ENCODE peak calls at places on chromosome 4, in six cellular contexts. A, R, V, E, T and G are unnamed samples.
A peak's percentile ranks its signal among the peaks of the same experiment; 100 is the strongest.

GRCh38 chr4:141155586-141155985 is 22.3 kb upstream of the RNF150 start:
- DNase-seq in A (no peak), R (no peak), V (no peak), E (peak; percentile 17), T (no peak), G (no peak)

GRCh38 chr4:1683903-1684755 is at the start of gene FAM53A:
- DNase-seq in A (peak; percentile 47), R (peak; percentile 96), V (peak; percentile 100), E (peak; percentile 87), T (peak; percentile 83), G (peak; percentile 91)

GRCh38 chr4:158814207-158814606 is 45.4 kb downstream of the FNIP2 start:
- DNase-seq in A (no peak), R (no peak), V (no peak), E (no peak), T (no peak), G (no peak)

GRCh38 chr4:84286048-84286447 is 213.0 kb downstream of the NKX6-1 start:
- DNase-seq in A (no peak), R (no peak), V (no peak), E (no peak), T (no peak), G (no peak)

GRCh38 chr4:174437324-174437723 is 85.0 kb downstream of the HPGD start:
- DNase-seq in A (no peak), R (no peak), V (no peak), E (peak; percentile 88), T (peak; percentile 33), G (peak; percentile 13)

GRCh38 chr4:16467061-16467460 is 240.8 kb upstream of the TAPT1 start:
- DNase-seq in A (no peak), R (no peak), V (no peak), E (no peak), T (no peak), G (no peak)

GRCh38 chr4:133452669-133453068 is 303.6 kb downstream of the PCDH10 start:
- DNase-seq in A (no peak), R (no peak), V (no peak), E (no peak), T (no peak), G (peak; percentile 1)

GRCh38 chr4:75696036-75696435 is 22.8 kb upstream of the G3BP2 start:
- DNase-seq in A (no peak), R (no peak), V (no peak), E (no peak), T (no peak), G (no peak)

GRCh38 chr4:169205146-169205806 is 65.5 kb downstream of the SH3RF1 start:
- DNase-seq in A (no peak), R (no peak), V (no peak), E (no peak), T (no peak), G (no peak)

GRCh38 chr4:165151734-165152133 is 39.1 kb upstream of the TMEM192 start:
- DNase-seq in A (no peak), R (no peak), V (no peak), E (no peak), T (no peak), G (no peak)

GRCh38 chr4:181737744-181738143 is 505.5 kb upstream of the TENM3 start:
- DNase-seq in A (no peak), R (no peak), V (no peak), E (no peak), T (no peak), G (no peak)

GRCh38 chr4:139146926-139147547 is 30.0 kb downstream of the ELF2 start:
- DNase-seq in A (no peak), R (no peak), V (no peak), E (no peak), T (no peak), G (no peak)

GRCh38 chr4:184536881-184537248 is 62.5 kb upstream of the IRF2 start:
- DNase-seq in A (no peak), R (no peak), V (no peak), E (peak; percentile 25), T (no peak), G (peak; percentile 15)

GRCh38 chr4:103904126-103904525 is 184.3 kb upstream of the TACR3 start:
- DNase-seq in A (no peak), R (no peak), V (no peak), E (no peak), T (no peak), G (no peak)

GRCh38 chr4:2458546-2459491 is 10.1 kb upstream of the RNF4 start:
- DNase-seq in A (no peak), R (no peak), V (peak; percentile 70), E (no peak), T (no peak), G (no peak)

GRCh38 chr4:87995435-87995834 is 12.0 kb upstream of the PKD2 start:
- DNase-seq in A (no peak), R (no peak), V (no peak), E (no peak), T (no peak), G (no peak)

GRCh38 chr4:150952167-150952845 is 62.8 kb downstream of the LRBA start:
- DNase-seq in A (no peak), R (no peak), V (no peak), E (no peak), T (no peak), G (no peak)

GRCh38 chr4:162017863-162018262 is 145.9 kb downstream of the FSTL5 start:
- DNase-seq in A (no peak), R (no peak), V (no peak), E (no peak), T (no peak), G (no peak)

GRCh38 chr4:123588631-123589223 is 192.1 kb downstream of the SPRY1 start:
- DNase-seq in A (no peak), R (no peak), V (no peak), E (no peak), T (peak; percentile 26), G (peak; percentile 36)

GRCh38 chr4:150510176-150510875 is 71.6 kb upstream of the MAB21L2 start:
- DNase-seq in A (no peak), R (no peak), V (no peak), E (peak; percentile 92), T (peak; percentile 66), G (peak; percentile 94)

GRCh38 chr4:162715401-162715800 is 451.3 kb downstream of the NAF1 start:
- DNase-seq in A (no peak), R (no peak), V (no peak), E (no peak), T (no peak), G (no peak)

GRCh38 chr4:83115000-83115399 is 471 bp upstream of the PLAC8 start:
- DNase-seq in A (no peak), R (no peak), V (no peak), E (peak; percentile 74), T (peak; percentile 51), G (peak; percentile 59)

GRCh38 chr4:825063-825968 is 613 bp downstream of the CPLX1 start:
- DNase-seq in A (no peak), R (peak; percentile 50), V (peak; percentile 87), E (peak; percentile 16), T (peak; percentile 7), G (no peak)

GRCh38 chr4:28832445-28832844 is 1887.7 kb upstream of the PCDH7 start:
- DNase-seq in A (no peak), R (no peak), V (no peak), E (no peak), T (no peak), G (no peak)

GRCh38 chr4:137819964-137820383 is 287.7 kb upstream of the PCDH18 start:
- DNase-seq in A (no peak), R (no peak), V (no peak), E (peak; percentile 83), T (peak; percentile 45), G (peak; percentile 78)

GRCh38 chr4:79540143-79540542 is 132.1 kb upstream of the GK2 start:
- DNase-seq in A (no peak), R (no peak), V (no peak), E (no peak), T (no peak), G (no peak)

GRCh38 chr4:172680701-172681100 is 487.9 kb upstream of the GALNT7 start:
- DNase-seq in A (no peak), R (no peak), V (no peak), E (peak; percentile 26), T (no peak), G (no peak)
- H3K4me3 ChIP-seq in A (no peak overlapping the region), R (no peak overlapping the region), V (no peak overlapping the region), E (no peak overlapping the region), T (no peak overlapping the region), G (no peak overlapping the region)

DNA sequence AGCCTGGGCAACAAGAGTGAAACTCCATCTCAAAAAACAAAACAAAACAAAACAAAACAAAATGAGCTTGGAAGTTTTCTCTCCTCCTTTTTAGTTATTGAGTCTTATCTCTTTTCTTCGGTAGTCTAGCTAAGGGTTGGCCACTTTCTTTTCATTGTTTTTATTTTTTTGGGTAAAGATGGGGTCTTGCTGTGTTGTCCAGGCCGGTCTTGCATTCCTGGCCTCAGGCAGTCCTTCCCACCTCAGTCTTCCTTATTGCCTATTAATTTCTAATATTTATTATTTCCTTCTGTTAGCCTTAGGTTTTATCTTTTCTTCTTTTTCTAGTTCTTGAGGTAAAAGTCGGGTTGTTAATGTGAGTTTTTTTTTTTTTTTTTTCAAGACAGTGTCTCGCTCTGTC is 16.4 kb downstream of the METAP1 start:
- DNase-seq in A (no peak), R (no peak), V (no peak), E (no peak), T (no peak), G (no peak)
- H3K4me3 ChIP-seq in A (no peak overlapping the region), R (no peak overlapping the region), V (no peak overlapping the region), E (no peak overlapping the region), T (no peak overlapping the region), G (no peak overlapping the region)

DNA sequence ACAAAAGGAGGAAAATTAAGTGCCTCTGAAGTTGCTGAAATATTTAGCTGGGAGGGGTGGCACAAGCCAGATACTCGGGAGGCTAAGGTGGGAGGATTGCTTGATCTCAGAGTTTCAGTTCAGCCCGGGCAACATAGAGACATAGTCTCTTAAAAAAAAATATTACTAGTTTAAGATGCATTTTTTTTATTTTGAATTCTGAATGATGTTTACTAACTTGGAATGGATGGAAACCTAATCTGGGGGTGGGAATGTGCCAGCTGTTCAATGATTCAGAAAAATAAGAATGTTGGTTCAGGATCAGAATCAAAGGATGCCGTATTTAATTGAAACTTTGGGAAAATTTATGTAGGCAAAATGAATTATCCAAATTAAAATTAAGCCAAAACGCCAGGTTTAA is 167.2 kb upstream of the ANK2 start:
- DNase-seq in A (no peak), R (no peak), V (no peak), E (no peak), T (no peak), G (no peak)
- H3K4me3 ChIP-seq in A (no peak overlapping the region), R (no peak overlapping the region), V (no peak overlapping the region), E (no peak overlapping the region), T (no peak overlapping the region), G (no peak overlapping the region)

GRCh38 chr4:152052431-152053057 is 291.7 kb upstream of the GATB start:
- DNase-seq in A (no peak), R (no peak), V (no peak), E (peak; percentile 61), T (no peak), G (peak; percentile 14)
- H3K4me3 ChIP-seq in A (no peak overlapping the region), R (no peak overlapping the region), V (no peak overlapping the region), E (no peak overlapping the region), T (no peak overlapping the region), G (no peak overlapping the region)

GRCh38 chr4:52248836-52249235 is 197.7 kb downstream of the SPATA18 start:
- DNase-seq in A (no peak), R (no peak), V (no peak), E (peak; percentile 25), T (no peak), G (peak; percentile 52)
- H3K4me3 ChIP-seq in A (no peak overlapping the region), R (no peak overlapping the region), V (no peak overlapping the region), E (no peak overlapping the region), T (no peak overlapping the region), G (no peak overlapping the region)

GRCh38 chr4:26484032-26484515 is 6.2 kb downstream of the CCKAR start:
- DNase-seq in A (no peak), R (no peak), V (no peak), E (no peak), T (peak; percentile 16), G (peak; percentile 45)
- H3K4me3 ChIP-seq in A (no peak overlapping the region), R (no peak overlapping the region), V (no peak overlapping the region), E (no peak overlapping the region), T (no peak overlapping the region), G (no peak overlapping the region)

GRCh38 chr4:154989511-154989910 is 208.4 kb downstream of the RBM46 start:
- DNase-seq in A (no peak), R (no peak), V (no peak), E (no peak), T (no peak), G (no peak)
- H3K4me3 ChIP-seq in A (no peak overlapping the region), R (no peak overlapping the region), V (no peak overlapping the region), E (no peak overlapping the region), T (no peak overlapping the region), G (no peak overlapping the region)